ENCODE peak calls at places on chromosomes 12 and 14, in ten cellular contexts. S is CD8-positive, alpha-beta T cell; C is cardiac muscle cell; R is SJCRH30; I is body of pancreas; V is gastrocnemius medialis; L is hepatocyte; W is neural progenitor cell; U is adipocyte; Z is ovary. H is an unnamed sample.

GRCh38 chr14:65849558-65849957 is 437.0 kb downstream of the FUT8 start:
- DNase-seq in R (no peak), U (no peak), I (no peak), W (peak; percentile 87), Z (no peak), S (no peak), L (no peak), C (peak; percentile 38), V (no peak), H (no peak)

GRCh38 chr12:74689071-74689655 is 151.5 kb downstream of the ATXN7L3B start:
- DNase-seq in C (peak; percentile 46), L (peak; percentile 68), W (peak; percentile 56), V (no peak), I (no peak), R (peak; percentile 74), U (peak; percentile 82), S (no peak), Z (no peak), H (no peak)

GRCh38 chr12:52056801-52057613 is 5.8 kb downstream of the NR4A1 start:
- DNase-seq in U (no peak), C (no peak), W (no peak), Z (peak; percentile 46), S (no peak), I (no peak), V (peak; percentile 28), L (peak; percentile 20), R (no peak), H (no peak)

GRCh38 chr14:37592288-37593274 is 2.5 kb downstream of the FOXA1 start:
- DNase-seq in U (no peak), Z (no peak), V (no peak), C (no peak), R (no peak), W (peak; percentile 42), L (peak; percentile 53), S (no peak), I (no peak), H (peak; percentile 73)

GRCh38 chr12:124465473-124465872 is 101.9 kb downstream of the NCOR2 start:
- DNase-seq in W (no peak), C (no peak), S (no peak), V (no peak), I (no peak), R (no peak), L (no peak), Z (no peak), U (no peak), H (no peak)

GRCh38 chr14:35161231-35161630 is 38.9 kb downstream of the PRORP start:
- DNase-seq in U (no peak), Z (no peak), C (no peak), I (no peak), R (no peak), S (no peak), L (peak; percentile 1), V (no peak), W (no peak), H (no peak)

GRCh38 chr14:38201137-38201828 is 6.4 kb upstream of the SSTR1 start:
- DNase-seq in I (no peak), W (no peak), Z (no peak), U (no peak), V (no peak), C (no peak), L (no peak), R (no peak), S (no peak), H (no peak)

GRCh38 chr12:21627924-21628323 is 23.3 kb upstream of the GYS2 start:
- DNase-seq in L (no peak), R (no peak), I (peak; percentile 36), C (peak; percentile 30), U (no peak), S (no peak), V (no peak), W (no peak), Z (no peak), H (no peak)

GRCh38 chr12:69698769-69699540 is at the start of gene BEST3:
- DNase-seq in L (no peak), S (no peak), I (no peak), C (no peak), R (peak; percentile 29), W (no peak), Z (no peak), V (peak; percentile 82), U (no peak), H (no peak)

GRCh38 chr12:80033457-80033856 is 65.9 kb upstream of the OTOGL start:
- DNase-seq in I (no peak), C (no peak), U (peak; percentile 75), S (no peak), L (no peak), W (no peak), R (no peak), V (no peak), Z (no peak), H (no peak)

GRCh38 chr12:111426341-111427185 is 20.8 kb downstream of the SH2B3 start:
- DNase-seq in R (no peak), W (no peak), L (no peak), V (no peak), C (no peak), Z (no peak), I (no peak), S (peak; percentile 29), U (peak; percentile 26), H (no peak)

GRCh38 chr12:85923767-85924331 is 49.8 kb downstream of the NTS start:
- DNase-seq in R (peak; percentile 20), U (peak; percentile 79), L (peak; percentile 20), V (no peak), W (peak; percentile 14), Z (no peak), I (no peak), S (no peak), C (peak; percentile 19), H (no peak)

DNA sequence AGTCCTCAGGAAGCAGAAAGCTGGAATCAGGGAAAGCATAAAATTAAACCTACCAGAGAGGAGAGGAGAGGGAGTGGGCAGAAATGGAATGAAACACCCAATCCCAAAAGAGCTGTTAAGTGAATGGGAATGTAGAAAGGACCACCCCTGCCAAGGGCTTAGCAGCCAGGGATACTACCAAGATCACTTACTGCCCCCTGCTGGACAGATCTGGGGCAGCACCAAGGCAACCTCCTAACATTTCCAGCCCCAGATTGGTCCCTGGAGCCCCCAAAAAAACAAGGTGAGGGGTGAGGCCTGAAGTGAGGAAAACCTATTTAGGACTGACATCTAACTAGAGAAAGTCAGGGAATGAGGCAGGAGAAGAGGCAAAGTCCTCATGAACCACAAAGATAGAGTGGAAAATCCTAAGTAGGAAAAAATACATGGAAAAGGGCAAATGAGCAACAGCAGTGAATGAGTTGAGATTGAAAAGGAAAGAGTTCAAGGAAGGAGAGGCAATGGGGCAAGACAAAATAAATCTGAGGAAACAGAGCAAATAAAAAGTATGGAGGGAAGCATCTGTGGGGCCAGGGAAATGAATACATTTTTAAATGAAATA is 11.2 kb upstream of the FKBP11 start:
- DNase-seq in R (peak; percentile 90), V (peak; percentile 48), I (peak; percentile 74), Z (peak; percentile 58), C (peak; percentile 83), U (peak; percentile 91), W (peak; percentile 90), L (peak; percentile 87), S (peak; percentile 94), H (peak; percentile 79)
- H3K36me3 ChIP-seq in R (peaks cover 48% of the 10 kb centered on the region), V (no peaks in the 10 kb centered on the region), I (no peaks in the 10 kb centered on the region), Z (no peaks in the 10 kb centered on the region), C (peaks cover 28% of the 10 kb centered on the region), U (peaks cover 79% of the 10 kb centered on the region), W (no peaks in the 10 kb centered on the region), L (no peaks in the 10 kb centered on the region), S (peaks cover 19% of the 10 kb centered on the region), H (peaks cover 85% of the 10 kb centered on the region)

GRCh38 chr12:96239711-96240234 is 45.6 kb downstream of the ELK3 start:
- DNase-seq in V (no peak), W (no peak), C (peak; percentile 96), Z (no peak), L (peak; percentile 80), S (no peak), I (no peak), U (peak; percentile 46), R (no peak), H (no peak)

GRCh38 chr12:96241484-96242256 is 47.5 kb downstream of the ELK3 start:
- DNase-seq in V (no peak), S (peak; percentile 68), W (no peak), I (no peak), Z (no peak), C (no peak), U (no peak), R (no peak), L (peak; percentile 36), H (no peak)

GRCh38 chr12:96240656-96241055 is 46.5 kb downstream of the ELK3 start:
- DNase-seq in L (no peak), I (no peak), V (no peak), W (no peak), U (no peak), C (no peak), R (no peak), Z (no peak), S (no peak), H (no peak)

GRCh38 chr12:96238336-96239031 is 44.3 kb downstream of the ELK3 start:
- DNase-seq in I (no peak), C (peak; percentile 50), S (no peak), U (no peak), Z (no peak), L (no peak), W (no peak), R (no peak), V (no peak), H (no peak)

GRCh38 chr12:96240251-96240650 is 46.1 kb downstream of the ELK3 start:
- DNase-seq in W (no peak), R (no peak), I (no peak), V (no peak), U (no peak), S (no peak), L (no peak), C (no peak), Z (no peak), H (no peak)
- H3K36me3 ChIP-seq in W (no peaks in the 10 kb centered on the region), R (peaks cover 13% of the 10 kb centered on the region), I (no peaks in the 10 kb centered on the region), V (no peaks in the 10 kb centered on the region), U (no peaks in the 10 kb centered on the region), S (no peaks in the 10 kb centered on the region), L (no peaks in the 10 kb centered on the region), C (no peaks in the 10 kb centered on the region), Z (no peaks in the 10 kb centered on the region), H (no peaks in the 10 kb centered on the region)

GRCh38 chr14:33363687-33364086 is 425.0 kb downstream of the NPAS3 start:
- DNase-seq in R (no peak), L (no peak), S (no peak), C (peak; percentile 37), V (no peak), W (no peak), U (peak; percentile 47), Z (no peak), I (no peak), H (no peak)
- H3K36me3 ChIP-seq in R (no peaks in the 10 kb centered on the region), L (no peaks in the 10 kb centered on the region), S (no peaks in the 10 kb centered on the region), C (no peaks in the 10 kb centered on the region), V (no peaks in the 10 kb centered on the region), W (no peaks in the 10 kb centered on the region), U (no peaks in the 10 kb centered on the region), Z (no peaks in the 10 kb centered on the region), I (no peaks in the 10 kb centered on the region), H (no peaks in the 10 kb centered on the region)

DNA sequence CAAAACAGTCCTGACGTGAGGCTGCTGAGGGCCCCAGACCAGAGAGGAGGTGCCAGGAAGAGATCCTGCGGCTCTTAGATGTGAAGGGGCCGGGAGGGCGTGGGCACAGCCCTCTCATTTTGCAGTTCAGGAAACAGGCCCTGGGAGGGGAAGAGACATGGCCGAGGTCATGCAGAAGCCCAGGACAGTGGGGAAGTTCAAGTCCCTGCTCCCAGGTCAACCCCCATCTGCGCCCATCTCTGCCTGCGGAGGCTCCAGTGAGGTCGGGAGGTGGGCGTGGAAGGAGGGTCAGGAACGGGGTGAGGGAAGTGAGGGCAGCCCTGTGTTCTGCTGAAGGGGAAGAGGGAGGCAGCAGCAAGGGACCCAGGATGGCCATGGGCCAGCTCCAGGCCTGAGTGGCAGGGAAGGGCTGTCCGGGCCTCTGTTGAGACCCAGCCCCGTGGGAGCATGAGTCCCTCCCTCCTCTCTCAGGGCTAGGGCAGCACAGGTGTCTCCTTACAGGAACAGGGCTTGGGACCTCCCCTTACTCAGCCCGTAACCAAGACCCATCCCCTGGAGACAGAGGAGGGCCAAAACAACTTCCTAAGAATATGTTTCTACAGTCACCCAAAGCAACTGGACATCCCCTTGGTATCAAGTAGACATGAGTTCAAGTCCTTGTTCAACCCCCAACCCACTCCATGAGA is 90.8 kb downstream of the LGMN start:
- DNase-seq in U (no peak), W (no peak), V (peak; percentile 61), L (no peak), C (no peak), I (peak; percentile 24), Z (no peak), S (no peak), R (no peak), H (peak; percentile 89)
- H3K36me3 ChIP-seq in U (peaks cover 10% of the 10 kb centered on the region), W (no peaks in the 10 kb centered on the region), V (no peaks in the 10 kb centered on the region), L (no peaks in the 10 kb centered on the region), C (no peaks in the 10 kb centered on the region), I (no peaks in the 10 kb centered on the region), Z (no peaks in the 10 kb centered on the region), S (peaks cover 49% of the 10 kb centered on the region), R (no peaks in the 10 kb centered on the region), H (peaks cover 26% of the 10 kb centered on the region)

H was measured in upper lobe of right lung.